ENCODE peak calls at places on chromosome X, in seven cellular contexts. One of them, this sample, is unnamed. For H3K79me2, the result is how much of the 10 kb centered on the place peaks cover.

GRCh38 chrX:71525316-71525715 is 7.6 kb upstream of the OGT start:
- DNase-seq in GM23338: no peak
- DNase-seq in mesendoderm: no peak
- DNase-seq in endothelial cell of umbilical vein: no peak
- DNase-seq in Karpas-422: no peak
- DNase-seq in OCI-LY7: no peak
- DNase-seq in HCT116: no peak
- DNase-seq in this sample: no peak

GRCh38 chrX:102739642-102740041 is 19.1 kb downstream of the GPRASP3 start:
- DNase-seq in GM23338: no peak
- DNase-seq in mesendoderm: no peak
- DNase-seq in endothelial cell of umbilical vein: no peak
- DNase-seq in Karpas-422: no peak
- DNase-seq in OCI-LY7: no peak
- DNase-seq in HCT116: no peak
- DNase-seq in this sample: no peak

GRCh38 chrX:131802836-131803626 is 220.1 kb upstream of the STK26 start:
- DNase-seq in GM23338: peak
- DNase-seq in mesendoderm: peak
- DNase-seq in endothelial cell of umbilical vein: peak
- DNase-seq in Karpas-422: peak
- DNase-seq in OCI-LY7: peak
- DNase-seq in HCT116: no peak
- DNase-seq in this sample: peak

GRCh38 chrX:112868586-112868985 is 28.0 kb upstream of the AMOT start:
- DNase-seq in GM23338: no peak
- DNase-seq in mesendoderm: no peak
- DNase-seq in endothelial cell of umbilical vein: no peak
- DNase-seq in Karpas-422: no peak
- DNase-seq in OCI-LY7: no peak
- DNase-seq in HCT116: no peak
- DNase-seq in this sample: no peak

GRCh38 chrX:137430301-137430700 is 135.6 kb upstream of the ZIC3 start:
- DNase-seq in GM23338: peak
- DNase-seq in mesendoderm: peak
- DNase-seq in endothelial cell of umbilical vein: no peak
- DNase-seq in Karpas-422: no peak
- DNase-seq in OCI-LY7: no peak
- DNase-seq in HCT116: no peak
- DNase-seq in this sample: no peak

GRCh38 chrX:98452456-98452855 is 1568.7 kb downstream of the RPA4 start:
- DNase-seq in GM23338: peak
- DNase-seq in mesendoderm: peak
- DNase-seq in endothelial cell of umbilical vein: no peak
- DNase-seq in Karpas-422: no peak
- DNase-seq in OCI-LY7: no peak
- DNase-seq in HCT116: no peak
- DNase-seq in this sample: no peak

GRCh38 chrX:38768079-38768478 is 33.2 kb upstream of the MID1IP1 start:
- DNase-seq in GM23338: no peak
- DNase-seq in mesendoderm: no peak
- DNase-seq in endothelial cell of umbilical vein: peak
- DNase-seq in Karpas-422: peak
- DNase-seq in OCI-LY7: peak
- DNase-seq in HCT116: no peak
- DNase-seq in this sample: peak

GRCh38 chrX:70755850-70756249 is 152.7 kb downstream of the TEX11 start:
- DNase-seq in GM23338: peak
- DNase-seq in mesendoderm: peak
- DNase-seq in endothelial cell of umbilical vein: no peak
- DNase-seq in Karpas-422: no peak
- DNase-seq in OCI-LY7: no peak
- DNase-seq in HCT116: no peak
- DNase-seq in this sample: no peak

GRCh38 chrX:120207009-120207610 is 43.5 kb upstream of the ZBTB33 start:
- DNase-seq in GM23338: no peak
- DNase-seq in mesendoderm: no peak
- DNase-seq in endothelial cell of umbilical vein: no peak
- DNase-seq in Karpas-422: no peak
- DNase-seq in OCI-LY7: no peak
- DNase-seq in HCT116: no peak
- DNase-seq in this sample: no peak

GRCh38 chrX:10992110-10992509 is 119.0 kb upstream of the HCCS start:
- DNase-seq in GM23338: no peak
- DNase-seq in mesendoderm: peak
- DNase-seq in endothelial cell of umbilical vein: no peak
- DNase-seq in Karpas-422: no peak
- DNase-seq in OCI-LY7: no peak
- DNase-seq in HCT116: no peak
- DNase-seq in this sample: no peak

GRCh38 chrX:153776611-153777045 is 4.2 kb upstream of the SRPK3 start:
- DNase-seq in GM23338: no peak
- DNase-seq in mesendoderm: no peak
- DNase-seq in endothelial cell of umbilical vein: no peak
- DNase-seq in Karpas-422: peak
- DNase-seq in OCI-LY7: peak
- DNase-seq in HCT116: no peak
- DNase-seq in this sample: no peak

GRCh38 chrX:100804780-100805179 is 15.4 kb upstream of the CSTF2 start:
- DNase-seq in GM23338: peak
- DNase-seq in mesendoderm: peak
- DNase-seq in endothelial cell of umbilical vein: no peak
- DNase-seq in Karpas-422: no peak
- DNase-seq in OCI-LY7: no peak
- DNase-seq in HCT116: no peak
- DNase-seq in this sample: no peak

GRCh38 chrX:149495573-149496071 is 9.5 kb downstream of the IDS start:
- DNase-seq in GM23338: no peak
- DNase-seq in mesendoderm: peak
- DNase-seq in endothelial cell of umbilical vein: peak
- DNase-seq in Karpas-422: no peak
- DNase-seq in OCI-LY7: no peak
- DNase-seq in HCT116: peak
- DNase-seq in this sample: peak

GRCh38 chrX:15315509-15315908 is at the start of gene ASB11:
- DNase-seq in GM23338: no peak
- DNase-seq in mesendoderm: no peak
- DNase-seq in endothelial cell of umbilical vein: no peak
- DNase-seq in Karpas-422: no peak
- DNase-seq in OCI-LY7: no peak
- DNase-seq in HCT116: no peak
- DNase-seq in this sample: no peak

GRCh38 chrX:155767101-155767878 is 113.9 kb upstream of the VAMP7 start:
- DNase-seq in GM23338: peak
- DNase-seq in mesendoderm: peak
- DNase-seq in endothelial cell of umbilical vein: peak
- DNase-seq in Karpas-422: no peak
- DNase-seq in OCI-LY7: no peak
- DNase-seq in HCT116: peak
- DNase-seq in this sample: peak

GRCh38 chrX:115449742-115450141 is 111.2 kb upstream of the PLS3 start:
- DNase-seq in GM23338: no peak
- DNase-seq in mesendoderm: no peak
- DNase-seq in endothelial cell of umbilical vein: peak
- DNase-seq in Karpas-422: no peak
- DNase-seq in OCI-LY7: no peak
- DNase-seq in HCT116: no peak
- DNase-seq in this sample: no peak

GRCh38 chrX:136115124-136115908 is 32.0 kb upstream of the FHL1 start:
- DNase-seq in GM23338: no peak
- DNase-seq in mesendoderm: no peak
- DNase-seq in endothelial cell of umbilical vein: no peak
- DNase-seq in Karpas-422: no peak
- DNase-seq in OCI-LY7: no peak
- DNase-seq in HCT116: no peak
- DNase-seq in this sample: no peak

GRCh38 chrX:39480966-39481365 is 616.8 kb downstream of the BCOR start:
- DNase-seq in GM23338: no peak
- DNase-seq in mesendoderm: no peak
- DNase-seq in endothelial cell of umbilical vein: no peak
- DNase-seq in Karpas-422: no peak
- DNase-seq in OCI-LY7: no peak
- DNase-seq in HCT116: no peak
- DNase-seq in this sample: no peak

GRCh38 chrX:31071262-31071661 is 579 bp downstream of the FTHL17 start:
- DNase-seq in GM23338: no peak
- DNase-seq in mesendoderm: no peak
- DNase-seq in endothelial cell of umbilical vein: no peak
- DNase-seq in Karpas-422: no peak
- DNase-seq in OCI-LY7: no peak
- DNase-seq in HCT116: no peak
- DNase-seq in this sample: no peak

GRCh38 chrX:8783100-8784098 is 17.8 kb downstream of the FAM9A start:
- DNase-seq in GM23338: peak
- DNase-seq in mesendoderm: peak
- DNase-seq in endothelial cell of umbilical vein: peak
- DNase-seq in Karpas-422: peak
- DNase-seq in OCI-LY7: no peak
- DNase-seq in HCT116: no peak
- DNase-seq in this sample: no peak

GRCh38 chrX:118755633-118756032 is 28.2 kb downstream of the IL13RA1 start:
- DNase-seq in GM23338: no peak
- DNase-seq in mesendoderm: no peak
- DNase-seq in endothelial cell of umbilical vein: no peak
- DNase-seq in Karpas-422: no peak
- DNase-seq in OCI-LY7: no peak
- DNase-seq in HCT116: no peak
- DNase-seq in this sample: no peak

GRCh38 chrX:81900522-81900921 is 698.6 kb downstream of the SH3BGRL start:
- DNase-seq in GM23338: no peak
- DNase-seq in mesendoderm: no peak
- DNase-seq in endothelial cell of umbilical vein: no peak
- DNase-seq in Karpas-422: no peak
- DNase-seq in OCI-LY7: no peak
- DNase-seq in HCT116: no peak
- DNase-seq in this sample: no peak

GRCh38 chrX:139902559-139902958 is 30.3 kb downstream of the ATP11C start:
- DNase-seq in GM23338: no peak
- DNase-seq in mesendoderm: no peak
- DNase-seq in endothelial cell of umbilical vein: no peak
- DNase-seq in Karpas-422: no peak
- DNase-seq in OCI-LY7: no peak
- DNase-seq in HCT116: no peak
- DNase-seq in this sample: no peak

GRCh38 chrX:139892512-139892911 is 40.3 kb downstream of the ATP11C start:
- DNase-seq in GM23338: no peak
- DNase-seq in mesendoderm: no peak
- DNase-seq in endothelial cell of umbilical vein: no peak
- DNase-seq in Karpas-422: no peak
- DNase-seq in OCI-LY7: no peak
- DNase-seq in HCT116: no peak
- DNase-seq in this sample: no peak

GRCh38 chrX:139903229-139903628 is 29.6 kb downstream of the ATP11C start:
- DNase-seq in GM23338: no peak
- DNase-seq in mesendoderm: peak
- DNase-seq in endothelial cell of umbilical vein: no peak
- DNase-seq in Karpas-422: no peak
- DNase-seq in OCI-LY7: no peak
- DNase-seq in HCT116: no peak
- DNase-seq in this sample: no peak

GRCh38 chrX:139898334-139898733 is 34.5 kb downstream of the ATP11C start:
- DNase-seq in GM23338: no peak
- DNase-seq in mesendoderm: no peak
- DNase-seq in endothelial cell of umbilical vein: no peak
- DNase-seq in Karpas-422: no peak
- DNase-seq in OCI-LY7: no peak
- DNase-seq in HCT116: no peak
- DNase-seq in this sample: no peak
- H3K79me2 ChIP-seq in GM23338: half or more
- H3K79me2 ChIP-seq in mesendoderm: under half
- H3K79me2 ChIP-seq in endothelial cell of umbilical vein: under half
- H3K79me2 ChIP-seq in Karpas-422: under half
- H3K79me2 ChIP-seq in OCI-LY7: under half
- H3K79me2 ChIP-seq in HCT116: under half
- H3K79me2 ChIP-seq in this sample: under half

DNA sequence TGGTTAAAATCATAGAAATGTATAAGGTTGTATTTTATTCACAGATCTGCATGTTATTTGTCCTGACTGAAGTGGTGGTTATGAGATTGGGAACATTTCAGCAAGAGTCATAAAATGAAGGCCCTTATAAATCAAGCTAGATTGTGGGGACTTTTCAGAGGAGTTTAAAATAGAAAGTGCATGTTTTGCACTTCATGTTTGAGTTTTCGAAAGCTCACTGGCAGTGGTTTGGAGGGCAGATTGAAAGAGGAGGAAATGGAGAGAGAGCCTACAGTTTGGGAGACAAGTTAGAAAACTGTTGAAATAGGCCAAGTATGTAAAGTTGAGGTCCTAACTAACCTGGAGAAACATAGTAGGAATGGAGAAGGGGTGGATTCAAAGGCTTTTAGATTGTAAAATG is 124.9 kb downstream of the KDM6A start:
- DNase-seq in GM23338: no peak
- DNase-seq in mesendoderm: no peak
- DNase-seq in endothelial cell of umbilical vein: no peak
- DNase-seq in Karpas-422: no peak
- DNase-seq in OCI-LY7: no peak
- DNase-seq in HCT116: no peak
- DNase-seq in this sample: no peak
- H3K79me2 ChIP-seq in GM23338: half or more
- H3K79me2 ChIP-seq in mesendoderm: under half
- H3K79me2 ChIP-seq in endothelial cell of umbilical vein: under half
- H3K79me2 ChIP-seq in Karpas-422: half or more
- H3K79me2 ChIP-seq in OCI-LY7: under half
- H3K79me2 ChIP-seq in HCT116: under half
- H3K79me2 ChIP-seq in this sample: half or more

DNA sequence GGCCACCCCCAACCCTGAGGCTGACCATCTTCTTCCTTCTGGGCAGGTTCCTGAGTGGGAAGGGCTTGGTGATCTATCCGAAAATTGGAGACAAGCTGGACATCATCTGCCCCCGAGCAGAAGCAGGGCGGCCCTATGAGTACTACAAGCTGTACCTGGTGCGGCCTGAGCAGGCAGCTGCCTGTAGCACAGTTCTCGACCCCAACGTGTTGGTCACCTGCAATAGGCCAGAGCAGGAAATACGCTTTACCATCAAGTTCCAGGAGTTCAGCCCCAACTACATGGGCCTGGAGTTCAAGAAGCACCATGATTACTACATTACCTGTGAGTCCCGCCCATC is 9.7 kb downstream of the EFNB1 start:
- DNase-seq in GM23338: no peak
- DNase-seq in mesendoderm: no peak
- DNase-seq in endothelial cell of umbilical vein: no peak
- DNase-seq in Karpas-422: no peak
- DNase-seq in OCI-LY7: no peak
- DNase-seq in HCT116: no peak
- DNase-seq in this sample: no peak
- H3K79me2 ChIP-seq in GM23338: under half
- H3K79me2 ChIP-seq in mesendoderm: under half
- H3K79me2 ChIP-seq in endothelial cell of umbilical vein: under half
- H3K79me2 ChIP-seq in Karpas-422: under half
- H3K79me2 ChIP-seq in OCI-LY7: under half
- H3K79me2 ChIP-seq in HCT116: under half
- H3K79me2 ChIP-seq in this sample: half or more

GRCh38 chrX:45758319-45758718 is 557.6 kb upstream of the DIPK2B start:
- DNase-seq in GM23338: no peak
- DNase-seq in mesendoderm: no peak
- DNase-seq in endothelial cell of umbilical vein: peak
- DNase-seq in Karpas-422: no peak
- DNase-seq in OCI-LY7: no peak
- DNase-seq in HCT116: no peak
- DNase-seq in this sample: peak
- H3K79me2 ChIP-seq in GM23338: half or more
- H3K79me2 ChIP-seq in mesendoderm: under half
- H3K79me2 ChIP-seq in endothelial cell of umbilical vein: half or more
- H3K79me2 ChIP-seq in Karpas-422: under half
- H3K79me2 ChIP-seq in OCI-LY7: under half
- H3K79me2 ChIP-seq in HCT116: half or more
- H3K79me2 ChIP-seq in this sample: half or more

GRCh38 chrX:21955398-21956189 is 15.1 kb downstream of the SMS start:
- DNase-seq in GM23338: no peak
- DNase-seq in mesendoderm: no peak
- DNase-seq in endothelial cell of umbilical vein: no peak
- DNase-seq in Karpas-422: no peak
- DNase-seq in OCI-LY7: no peak
- DNase-seq in HCT116: no peak
- DNase-seq in this sample: no peak
- H3K79me2 ChIP-seq in GM23338: half or more
- H3K79me2 ChIP-seq in mesendoderm: half or more
- H3K79me2 ChIP-seq in endothelial cell of umbilical vein: half or more
- H3K79me2 ChIP-seq in Karpas-422: half or more
- H3K79me2 ChIP-seq in OCI-LY7: half or more
- H3K79me2 ChIP-seq in HCT116: half or more
- H3K79me2 ChIP-seq in this sample: half or more